ENCODE peak calls at places on chromosomes 7 and 10, in seven cellular contexts. One of them, this sample, is unnamed.

GRCh38 chr10:133393401-133394063 is 425 bp upstream of the MTG1 start:
- DNase-seq in adrenal gland: no peak
- DNase-seq in CD4-positive, alpha-beta T cell: no peak
- DNase-seq in mesendoderm: no peak
- DNase-seq in body of pancreas: no peak
- DNase-seq in SJCRH30: no peak
- DNase-seq in HepG2: no peak
- DNase-seq in this sample: peak; percentile 21

GRCh38 chr10:14573666-14574261 is 200.9 kb downstream of the FAM107B start:
- DNase-seq in adrenal gland: no peak
- DNase-seq in CD4-positive, alpha-beta T cell: no peak
- DNase-seq in mesendoderm: no peak
- DNase-seq in body of pancreas: no peak
- DNase-seq in SJCRH30: no peak
- DNase-seq in HepG2: no peak
- DNase-seq in this sample: no peak

GRCh38 chr10:6365384-6365783 is 162.7 kb downstream of the PFKFB3 start:
- DNase-seq in adrenal gland: no peak
- DNase-seq in CD4-positive, alpha-beta T cell: no peak
- DNase-seq in mesendoderm: peak; percentile 65
- DNase-seq in body of pancreas: no peak
- DNase-seq in SJCRH30: no peak
- DNase-seq in HepG2: peak; percentile 53
- DNase-seq in this sample: no peak

GRCh38 chr7:135842446-135843175 is 94.0 kb upstream of the FAM180A start:
- DNase-seq in adrenal gland: no peak
- DNase-seq in CD4-positive, alpha-beta T cell: no peak
- DNase-seq in mesendoderm: peak; percentile 68
- DNase-seq in body of pancreas: no peak
- DNase-seq in SJCRH30: no peak
- DNase-seq in HepG2: no peak
- DNase-seq in this sample: no peak

GRCh38 chr7:1902231-1902855 is 232.3 kb downstream of the ELFN1 start:
- DNase-seq in adrenal gland: no peak
- DNase-seq in CD4-positive, alpha-beta T cell: no peak
- DNase-seq in mesendoderm: no peak
- DNase-seq in body of pancreas: no peak
- DNase-seq in SJCRH30: no peak
- DNase-seq in HepG2: no peak
- DNase-seq in this sample: no peak

GRCh38 chr10:80168679-80169380 is 36.3 kb downstream of the PLAC9 start:
- DNase-seq in adrenal gland: no peak
- DNase-seq in CD4-positive, alpha-beta T cell: peak; percentile 15
- DNase-seq in mesendoderm: peak; percentile 46
- DNase-seq in body of pancreas: peak; percentile 67
- DNase-seq in SJCRH30: peak; percentile 29
- DNase-seq in HepG2: no peak
- DNase-seq in this sample: no peak

GRCh38 chr10:114206902-114207301 is 27.7 kb downstream of the TDRD1 start:
- DNase-seq in adrenal gland: no peak
- DNase-seq in CD4-positive, alpha-beta T cell: no peak
- DNase-seq in mesendoderm: no peak
- DNase-seq in body of pancreas: no peak
- DNase-seq in SJCRH30: no peak
- DNase-seq in HepG2: no peak
- DNase-seq in this sample: no peak

GRCh38 chr7:47375121-47375551 is 206.8 kb downstream of the TNS3 start:
- DNase-seq in adrenal gland: no peak
- DNase-seq in CD4-positive, alpha-beta T cell: no peak
- DNase-seq in mesendoderm: no peak
- DNase-seq in body of pancreas: no peak
- DNase-seq in SJCRH30: no peak
- DNase-seq in HepG2: no peak
- DNase-seq in this sample: no peak

GRCh38 chr10:5588080-5588453 is 63.3 kb downstream of the CALML3 start:
- DNase-seq in adrenal gland: no peak
- DNase-seq in CD4-positive, alpha-beta T cell: no peak
- DNase-seq in mesendoderm: no peak
- DNase-seq in body of pancreas: no peak
- DNase-seq in SJCRH30: no peak
- DNase-seq in HepG2: no peak
- DNase-seq in this sample: no peak

GRCh38 chr7:42805601-42806000 is 106.3 kb downstream of the C7orf25 start:
- DNase-seq in adrenal gland: no peak
- DNase-seq in CD4-positive, alpha-beta T cell: no peak
- DNase-seq in mesendoderm: peak; percentile 15
- DNase-seq in body of pancreas: no peak
- DNase-seq in SJCRH30: no peak
- DNase-seq in HepG2: no peak
- DNase-seq in this sample: no peak

GRCh38 chr7:121530251-121531174 is 134.4 kb upstream of the FAM3C start:
- DNase-seq in adrenal gland: no peak
- DNase-seq in CD4-positive, alpha-beta T cell: no peak
- DNase-seq in mesendoderm: peak; percentile 9
- DNase-seq in body of pancreas: no peak
- DNase-seq in SJCRH30: peak; percentile 81
- DNase-seq in HepG2: no peak
- DNase-seq in this sample: no peak

GRCh38 chr7:55413442-55413841 is 48.3 kb downstream of the LANCL2 start:
- DNase-seq in adrenal gland: no peak
- DNase-seq in CD4-positive, alpha-beta T cell: no peak
- DNase-seq in mesendoderm: no peak
- DNase-seq in body of pancreas: peak; percentile 72
- DNase-seq in SJCRH30: no peak
- DNase-seq in HepG2: no peak
- DNase-seq in this sample: no peak

GRCh38 chr7:109844362-109844761 is 1246.6 kb upstream of the LRRN3 start:
- DNase-seq in adrenal gland: no peak
- DNase-seq in CD4-positive, alpha-beta T cell: no peak
- DNase-seq in mesendoderm: peak; percentile 23
- DNase-seq in body of pancreas: peak; percentile 6
- DNase-seq in SJCRH30: no peak
- DNase-seq in HepG2: peak; percentile 5
- DNase-seq in this sample: peak; percentile 31

GRCh38 chr10:114022751-114023150 is 20.9 kb upstream of the ADRB1 start:
- DNase-seq in adrenal gland: no peak
- DNase-seq in CD4-positive, alpha-beta T cell: no peak
- DNase-seq in mesendoderm: no peak
- DNase-seq in body of pancreas: no peak
- DNase-seq in SJCRH30: no peak
- DNase-seq in HepG2: no peak
- DNase-seq in this sample: no peak

GRCh38 chr7:128459394-128459878 is 3.8 kb downstream of the HILPDA start:
- DNase-seq in adrenal gland: peak; percentile 72
- DNase-seq in CD4-positive, alpha-beta T cell: peak; percentile 57
- DNase-seq in mesendoderm: peak; percentile 87
- DNase-seq in body of pancreas: peak; percentile 77
- DNase-seq in SJCRH30: peak; percentile 51
- DNase-seq in HepG2: peak; percentile 53
- DNase-seq in this sample: peak; percentile 85

GRCh38 chr7:50539725-50540124 is 25.5 kb downstream of the DDC start:
- DNase-seq in adrenal gland: no peak
- DNase-seq in CD4-positive, alpha-beta T cell: no peak
- DNase-seq in mesendoderm: no peak
- DNase-seq in body of pancreas: no peak
- DNase-seq in SJCRH30: no peak
- DNase-seq in HepG2: no peak
- DNase-seq in this sample: no peak

GRCh38 chr10:21495002-21495685 is 30.3 kb downstream of the SKIDA1 start:
- DNase-seq in adrenal gland: no peak
- DNase-seq in CD4-positive, alpha-beta T cell: no peak
- DNase-seq in mesendoderm: peak; percentile 25
- DNase-seq in body of pancreas: no peak
- DNase-seq in SJCRH30: no peak
- DNase-seq in HepG2: peak; percentile 34
- DNase-seq in this sample: peak; percentile 32

GRCh38 chr10:63522129-63522687 is 1.0 kb downstream of the REEP3 start:
- DNase-seq in adrenal gland: no peak
- DNase-seq in CD4-positive, alpha-beta T cell: no peak
- DNase-seq in mesendoderm: no peak
- DNase-seq in body of pancreas: no peak
- DNase-seq in SJCRH30: no peak
- DNase-seq in HepG2: no peak
- DNase-seq in this sample: no peak

GRCh38 chr7:80526472-80526871 is 14.6 kb upstream of the GNAT3 start:
- DNase-seq in adrenal gland: no peak
- DNase-seq in CD4-positive, alpha-beta T cell: no peak
- DNase-seq in mesendoderm: no peak
- DNase-seq in body of pancreas: no peak
- DNase-seq in SJCRH30: no peak
- DNase-seq in HepG2: no peak
- DNase-seq in this sample: no peak

DNA sequence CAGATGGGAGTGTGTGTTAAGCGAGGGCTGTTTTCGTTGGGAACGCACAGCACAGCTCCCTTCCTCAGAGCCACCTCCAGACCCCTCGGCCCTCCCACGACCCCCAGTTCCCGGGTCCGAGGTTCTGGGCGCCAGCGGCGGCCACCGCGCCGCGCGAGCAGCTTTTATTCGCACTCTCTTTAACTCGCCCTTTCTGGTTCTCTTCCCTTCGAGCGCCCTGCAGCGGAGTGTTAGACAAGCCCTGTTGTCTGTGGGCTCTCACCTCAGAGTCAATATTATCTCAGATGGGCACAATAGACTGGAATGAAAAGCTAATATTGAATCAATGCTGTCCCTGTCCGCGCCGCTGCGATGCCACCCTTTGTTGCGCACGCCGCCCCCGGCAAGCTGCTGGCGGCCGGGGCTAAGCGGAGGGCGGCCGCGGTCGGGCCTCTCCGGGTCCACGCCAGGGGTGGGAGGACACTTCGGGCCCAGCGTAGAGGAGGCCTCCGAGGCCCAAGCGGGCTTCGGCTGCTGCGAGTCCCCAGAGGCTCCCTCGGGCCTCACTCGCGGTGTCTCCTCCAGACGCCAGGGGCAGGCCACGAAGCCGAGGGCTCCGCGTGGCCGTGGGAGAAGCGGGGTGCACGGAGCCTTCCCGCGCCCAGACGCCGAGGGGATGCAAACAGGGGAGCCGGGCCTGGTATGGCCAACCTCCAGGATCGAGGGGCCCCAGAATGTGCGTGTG is 8.1 kb upstream of the EMX2 start:
- DNase-seq in adrenal gland: no peak
- DNase-seq in CD4-positive, alpha-beta T cell: no peak
- DNase-seq in mesendoderm: peak; percentile 38
- DNase-seq in body of pancreas: no peak
- DNase-seq in SJCRH30: no peak
- DNase-seq in HepG2: peak; percentile 28
- DNase-seq in this sample: no peak
- H3K27me3 ChIP-seq in adrenal gland: peaks cover 88% of the 10 kb centered on the region
- H3K27me3 ChIP-seq in CD4-positive, alpha-beta T cell: peaks cover 94% of the 10 kb centered on the region
- H3K27me3 ChIP-seq in mesendoderm: peaks cover 87% of the 10 kb centered on the region
- H3K27me3 ChIP-seq in body of pancreas: no peaks in the 10 kb centered on the region
- H3K27me3 ChIP-seq in SJCRH30: peaks cover 4% of the 10 kb centered on the region
- H3K27me3 ChIP-seq in HepG2: peaks cover 87% of the 10 kb centered on the region
- H3K27me3 ChIP-seq in this sample: no peaks in the 10 kb centered on the region

DNA sequence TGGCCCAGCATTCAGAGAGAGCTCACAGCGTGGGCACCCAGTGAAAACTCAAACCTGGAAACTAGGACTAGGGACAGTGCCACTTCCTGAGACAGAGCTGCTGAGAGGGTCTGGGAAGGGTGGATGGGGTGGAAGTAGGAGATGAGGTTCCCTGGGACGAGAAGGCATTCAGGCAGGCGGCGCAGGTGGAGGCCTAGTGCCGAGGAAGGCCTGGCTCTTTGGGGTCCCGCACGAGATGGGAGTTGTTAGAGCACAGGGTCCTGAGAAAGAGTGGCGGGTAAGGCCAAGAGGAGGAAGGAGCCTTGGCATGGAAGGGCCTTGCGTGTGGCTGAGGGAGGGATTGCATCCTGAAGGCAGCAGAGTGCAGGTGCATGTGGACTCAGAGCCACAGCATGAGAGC is 129.8 kb upstream of the SH2B2 start:
- DNase-seq in adrenal gland: no peak
- DNase-seq in CD4-positive, alpha-beta T cell: no peak
- DNase-seq in mesendoderm: no peak
- DNase-seq in body of pancreas: no peak
- DNase-seq in SJCRH30: no peak
- DNase-seq in HepG2: no peak
- DNase-seq in this sample: no peak
- H3K27ac ChIP-seq in adrenal gland: no peak overlapping the region
- H3K27ac ChIP-seq in CD4-positive, alpha-beta T cell: no peak overlapping the region
- H3K27ac ChIP-seq in mesendoderm: no peak overlapping the region
- H3K27ac ChIP-seq in body of pancreas: no peak overlapping the region
- H3K27ac ChIP-seq in SJCRH30: no peak overlapping the region
- H3K27ac ChIP-seq in HepG2: peak overlapping the region; percentile 100
- H3K27ac ChIP-seq in this sample: peak overlapping the region; percentile 1

GRCh38 chr7:137936509-137937201 is 65.2 kb downstream of the CREB3L2 start:
- DNase-seq in adrenal gland: no peak
- DNase-seq in CD4-positive, alpha-beta T cell: no peak
- DNase-seq in mesendoderm: no peak
- DNase-seq in body of pancreas: peak; percentile 29
- DNase-seq in SJCRH30: no peak
- DNase-seq in HepG2: no peak
- DNase-seq in this sample: no peak
- H3K27me3 ChIP-seq in adrenal gland: no peaks in the 10 kb centered on the region
- H3K27me3 ChIP-seq in CD4-positive, alpha-beta T cell: no peaks in the 10 kb centered on the region
- H3K27me3 ChIP-seq in mesendoderm: no peaks in the 10 kb centered on the region
- H3K27me3 ChIP-seq in body of pancreas: no peaks in the 10 kb centered on the region
- H3K27me3 ChIP-seq in SJCRH30: no peaks in the 10 kb centered on the region
- H3K27me3 ChIP-seq in HepG2: no peaks in the 10 kb centered on the region
- H3K27me3 ChIP-seq in this sample: no peaks in the 10 kb centered on the region

GRCh38 chr10:124628676-124629021 is 115.5 kb downstream of the FAM53B start:
- DNase-seq in adrenal gland: no peak
- DNase-seq in CD4-positive, alpha-beta T cell: no peak
- DNase-seq in mesendoderm: no peak
- DNase-seq in body of pancreas: no peak
- DNase-seq in SJCRH30: no peak
- DNase-seq in HepG2: no peak
- DNase-seq in this sample: no peak
- H3K27ac ChIP-seq in adrenal gland: no peak overlapping the region
- H3K27ac ChIP-seq in CD4-positive, alpha-beta T cell: no peak overlapping the region
- H3K27ac ChIP-seq in mesendoderm: no peak overlapping the region
- H3K27ac ChIP-seq in body of pancreas: no peak overlapping the region
- H3K27ac ChIP-seq in SJCRH30: no peak overlapping the region
- H3K27ac ChIP-seq in HepG2: no peak overlapping the region
- H3K27ac ChIP-seq in this sample: peak overlapping the region; percentile 82

GRCh38 chr7:118350260-118350659 is 125.8 kb downstream of the ANKRD7 start:
- DNase-seq in adrenal gland: no peak
- DNase-seq in CD4-positive, alpha-beta T cell: no peak
- DNase-seq in mesendoderm: no peak
- DNase-seq in body of pancreas: no peak
- DNase-seq in SJCRH30: no peak
- DNase-seq in HepG2: no peak
- DNase-seq in this sample: no peak
- H3K27me3 ChIP-seq in adrenal gland: no peaks in the 10 kb centered on the region
- H3K27me3 ChIP-seq in CD4-positive, alpha-beta T cell: no peaks in the 10 kb centered on the region
- H3K27me3 ChIP-seq in mesendoderm: no peaks in the 10 kb centered on the region
- H3K27me3 ChIP-seq in body of pancreas: no peaks in the 10 kb centered on the region
- H3K27me3 ChIP-seq in SJCRH30: no peaks in the 10 kb centered on the region
- H3K27me3 ChIP-seq in HepG2: no peaks in the 10 kb centered on the region
- H3K27me3 ChIP-seq in this sample: no peaks in the 10 kb centered on the region

This sample was measured in testis.